ENCODE peak calls at places on chromosomes 16 and 17, in ten cellular contexts. C is effector memory CD4-positive, alpha-beta T cell; H is tibial artery; B is body of pancreas; L is bronchial epithelial cell; J is mammary epithelial cell; X is neuronal stem cell; W is stomach; F is GM06990; I is tibial nerve. U is an unnamed sample. For H3K27me3, the result is how much of the 10 kb centered on the place peaks cover.

GRCh38 chr17:37100231-37100630 is 151.5 kb downstream of the AATF start:
- DNase-seq in C (no peak), H (no peak), B (no peak), L (no peak), J (no peak), X (no peak), W (no peak), F (no peak), I (no peak), U (no peak)

GRCh38 chr17:77644981-77645380 is 313.5 kb upstream of the TNRC6C start:
- DNase-seq in C (peak), H (no peak), B (no peak), L (no peak), J (no peak), X (no peak), W (no peak), F (no peak), I (no peak), U (no peak)

GRCh38 chr16:25063865-25064264 is 47.7 kb upstream of the LCMT1 start:
- DNase-seq in C (no peak), H (no peak), B (no peak), L (no peak), J (no peak), X (no peak), W (no peak), F (no peak), I (no peak), U (peak)

GRCh38 chr16:30368122-30368791 is 2.0 kb downstream of the TBC1D10B start:
- DNase-seq in C (no peak), H (peak), B (no peak), L (peak), J (peak), X (no peak), W (no peak), F (no peak), I (no peak), U (peak)

GRCh38 chr17:71511266-71511995 is 609.4 kb upstream of the SOX9 start:
- DNase-seq in C (no peak), H (no peak), B (no peak), L (no peak), J (no peak), X (no peak), W (no peak), F (no peak), I (no peak), U (no peak)

GRCh38 chr16:53456625-53457024 is 22.4 kb downstream of the RBL2 start:
- DNase-seq in C (peak), H (no peak), B (no peak), L (no peak), J (no peak), X (no peak), W (no peak), F (no peak), I (no peak), U (no peak)

GRCh38 chr16:85027349-85027967 is at the start of gene KIAA0513:
- DNase-seq in C (peak), H (peak), B (peak), L (peak), J (peak), X (peak), W (peak), F (peak), I (peak), U (peak)

GRCh38 chr16:23867566-23867965 is 31.8 kb downstream of the PRKCB start:
- DNase-seq in C (no peak), H (no peak), B (no peak), L (no peak), J (no peak), X (no peak), W (no peak), F (no peak), I (no peak), U (no peak)

GRCh38 chr17:70119961-70120360 is 44.9 kb downstream of the KCNJ16 start:
- DNase-seq in C (no peak), H (no peak), B (no peak), L (peak), J (no peak), X (no peak), W (no peak), F (no peak), I (no peak), U (no peak)

GRCh38 chr17:20092973-20093626 is 83.9 kb downstream of the SPECC1 start:
- DNase-seq in C (no peak), H (no peak), B (no peak), L (no peak), J (no peak), X (no peak), W (no peak), F (no peak), I (no peak), U (no peak)

GRCh38 chr17:82649501-82650261 is 1.4 kb upstream of the WDR45B start:
- DNase-seq in C (no peak), H (no peak), B (no peak), L (no peak), J (no peak), X (no peak), W (no peak), F (no peak), I (no peak), U (no peak)

GRCh38 chr17:10271004-10271620 is 72.7 kb upstream of the GAS7 start:
- DNase-seq in C (no peak), H (no peak), B (no peak), L (no peak), J (no peak), X (no peak), W (no peak), F (no peak), I (no peak), U (no peak)

GRCh38 chr17:38617074-38617860 is 11.5 kb upstream of the SRCIN1 start:
- DNase-seq in C (no peak), H (no peak), B (no peak), L (no peak), J (no peak), X (no peak), W (no peak), F (no peak), I (no peak), U (no peak)

GRCh38 chr17:56217921-56218320 is 64.6 kb downstream of the ANKFN1 start:
- DNase-seq in C (no peak), H (no peak), B (no peak), L (no peak), J (peak), X (no peak), W (no peak), F (no peak), I (no peak), U (no peak)

GRCh38 chr17:17738901-17739300 is 57.6 kb downstream of the RAI1 start:
- DNase-seq in C (no peak), H (no peak), B (peak), L (peak), J (peak), X (no peak), W (no peak), F (no peak), I (no peak), U (no peak)

GRCh38 chr17:78375401-78376079 is 2.9 kb upstream of the PGS1 start:
- DNase-seq in C (no peak), H (peak), B (no peak), L (peak), J (peak), X (no peak), W (no peak), F (no peak), I (no peak), U (peak)

GRCh38 chr17:71176928-71177443 is 943.8 kb upstream of the SOX9 start:
- DNase-seq in C (no peak), H (no peak), B (no peak), L (no peak), J (no peak), X (no peak), W (no peak), F (no peak), I (no peak), U (no peak)

GRCh38 chr17:39158623-39159022 is 7.2 kb upstream of the PLXDC1 start:
- DNase-seq in C (no peak), H (no peak), B (no peak), L (no peak), J (no peak), X (no peak), W (no peak), F (no peak), I (no peak), U (no peak)

GRCh38 chr16:52671560-52671959 is 124.6 kb upstream of the TOX3 start:
- DNase-seq in C (no peak), H (no peak), B (no peak), L (no peak), J (no peak), X (no peak), W (no peak), F (no peak), I (no peak), U (no peak)

GRCh38 chr17:43915561-43915960 is 8.2 kb upstream of the MPP2 start:
- DNase-seq in C (no peak), H (no peak), B (no peak), L (no peak), J (no peak), X (no peak), W (no peak), F (no peak), I (no peak), U (no peak)

GRCh38 chr16:51359141-51359960 is 208.3 kb upstream of the SALL1 start:
- DNase-seq in C (no peak), H (no peak), B (peak), L (no peak), J (no peak), X (peak), W (no peak), F (no peak), I (peak), U (no peak)

GRCh38 chr17:82299452-82299851 is 18.0 kb downstream of the CD7 start:
- DNase-seq in C (no peak), H (no peak), B (no peak), L (no peak), J (no peak), X (no peak), W (no peak), F (no peak), I (no peak), U (no peak)

GRCh38 chr16:56137269-56137668 is 54.0 kb upstream of the GNAO1 start:
- DNase-seq in C (no peak), H (no peak), B (no peak), L (no peak), J (no peak), X (no peak), W (no peak), F (no peak), I (no peak), U (no peak)

GRCh38 chr17:73760186-73760758 is 116.0 kb upstream of the SDK2 start:
- DNase-seq in C (no peak), H (no peak), B (peak), L (no peak), J (no peak), X (no peak), W (no peak), F (no peak), I (no peak), U (no peak)

GRCh38 chr17:42288985-42289862 is 926 bp downstream of the STAT5A start:
- DNase-seq in C (peak), H (no peak), B (peak), L (no peak), J (no peak), X (no peak), W (peak), F (peak), I (no peak), U (no peak)

GRCh38 chr17:35744830-35745229 is 8.2 kb downstream of the GAS2L2 start:
- DNase-seq in C (no peak), H (no peak), B (no peak), L (no peak), J (no peak), X (no peak), W (no peak), F (no peak), I (no peak), U (no peak)

GRCh38 chr17:8151641-8152111 is 528 bp downstream of the PER1 start:
- DNase-seq in C (no peak), H (peak), B (peak), L (peak), J (peak), X (no peak), W (peak), F (peak), I (peak), U (peak)

GRCh38 chr17:20171741-20172377 is 162.7 kb downstream of the SPECC1 start:
- DNase-seq in C (no peak), H (no peak), B (no peak), L (no peak), J (no peak), X (no peak), W (peak), F (no peak), I (no peak), U (no peak)

GRCh38 chr16:89828870-89829629 is 775 bp downstream of the SPIRE2 start:
- DNase-seq in C (no peak), H (no peak), B (no peak), L (no peak), J (no peak), X (no peak), W (no peak), F (no peak), I (no peak), U (no peak)

GRCh38 chr16:83720213-83720612 is 87.6 kb upstream of the HSBP1 start:
- DNase-seq in C (no peak), H (no peak), B (no peak), L (no peak), J (no peak), X (no peak), W (no peak), F (no peak), I (no peak), U (no peak)
- H3K27me3 ChIP-seq in C (under half), H (under half), B (under half), L (under half), J (under half), X (under half), W (under half), F (under half), I (under half), U (under half)

DNA sequence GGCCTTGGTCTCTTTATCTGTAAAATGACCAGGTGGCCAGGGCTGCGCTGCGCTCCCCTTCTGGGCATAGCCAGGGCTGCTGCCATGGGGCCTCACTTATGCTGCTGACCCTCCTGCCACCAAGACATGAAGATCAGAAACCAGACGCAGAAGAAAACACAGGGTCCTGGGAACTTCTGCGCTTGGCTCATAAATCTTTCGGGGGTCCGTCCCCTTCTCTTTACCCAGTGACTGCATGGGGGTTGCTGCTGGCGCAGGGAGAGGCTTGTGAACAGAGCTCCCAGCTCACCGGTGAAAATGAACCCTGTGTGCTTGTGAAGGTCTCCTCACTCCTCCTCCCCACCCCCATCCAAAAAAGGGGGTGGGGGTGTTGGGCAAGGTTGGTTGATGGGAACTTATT is 5.7 kb upstream of the FOXL1 start:
- DNase-seq in C (no peak), H (no peak), B (no peak), L (no peak), J (no peak), X (no peak), W (no peak), F (no peak), I (no peak), U (no peak)
- H3K27me3 ChIP-seq in C (under half), H (under half), B (under half), L (under half), J (under half), X (half or more), W (half or more), F (under half), I (half or more), U (under half)

GRCh38 chr17:79785017-79785899 is 7.3 kb downstream of the CBX2 start:
- DNase-seq in C (no peak), H (no peak), B (no peak), L (no peak), J (no peak), X (no peak), W (no peak), F (no peak), I (no peak), U (no peak)
- H3K27me3 ChIP-seq in C (under half), H (half or more), B (under half), L (under half), J (under half), X (under half), W (under half), F (under half), I (half or more), U (under half)

DNA sequence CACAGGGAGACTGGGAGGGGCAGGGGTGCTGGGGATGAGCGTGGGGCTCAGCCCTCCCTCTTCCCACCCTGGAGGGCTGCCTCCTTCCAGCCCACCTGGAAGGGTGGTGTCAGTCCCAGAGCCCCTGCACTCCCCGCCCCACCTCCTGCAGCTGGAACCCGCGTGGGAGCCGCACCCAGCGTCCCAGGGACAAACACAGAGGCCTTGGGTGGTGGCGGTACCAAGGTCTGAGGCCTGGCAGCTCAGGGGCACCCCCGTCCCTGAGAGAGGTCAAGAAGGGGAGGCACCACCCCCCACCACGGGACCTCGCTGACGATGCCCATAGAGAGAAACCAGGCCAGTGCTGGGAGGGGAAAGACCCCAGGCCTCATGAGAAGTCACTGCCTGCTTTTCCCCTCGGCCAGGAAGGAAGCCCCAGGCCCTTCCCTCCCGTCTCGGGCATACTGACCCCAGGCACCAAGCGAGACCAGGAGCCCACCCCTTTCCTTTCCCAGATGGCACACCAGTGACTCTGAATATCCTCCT is 4.1 kb downstream of the HS3ST6 start:
- DNase-seq in C (no peak), H (no peak), B (no peak), L (no peak), J (no peak), X (no peak), W (no peak), F (no peak), I (no peak), U (no peak)
- H3K27me3 ChIP-seq in C (under half), H (half or more), B (under half), L (under half), J (under half), X (under half), W (under half), F (under half), I (half or more), U (half or more)

GRCh38 chr16:10552998-10553491 is 27.4 kb downstream of the EMP2 start:
- DNase-seq in C (no peak), H (peak), B (no peak), L (no peak), J (no peak), X (no peak), W (peak), F (peak), I (peak), U (no peak)

GRCh38 chr16:10554569-10554968 is 25.8 kb downstream of the EMP2 start:
- DNase-seq in C (no peak), H (no peak), B (no peak), L (no peak), J (no peak), X (no peak), W (no peak), F (no peak), I (no peak), U (no peak)

GRCh38 chr16:10548404-10548803 is 32.0 kb downstream of the EMP2 start:
- DNase-seq in C (no peak), H (no peak), B (no peak), L (no peak), J (no peak), X (no peak), W (no peak), F (no peak), I (no peak), U (no peak)

GRCh38 chr16:10551881-10552280 is 28.5 kb downstream of the EMP2 start:
- DNase-seq in C (no peak), H (no peak), B (no peak), L (no peak), J (no peak), X (no peak), W (no peak), F (no peak), I (no peak), U (no peak)

GRCh38 chr16:10552281-10552680 is 28.1 kb downstream of the EMP2 start:
- DNase-seq in C (no peak), H (no peak), B (no peak), L (no peak), J (no peak), X (no peak), W (no peak), F (no peak), I (no peak), U (no peak)
- H3K27me3 ChIP-seq in C (under half), H (under half), B (under half), L (under half), J (under half), X (under half), W (under half), F (under half), I (under half), U (under half)

GRCh38 chr16:48904333-48904732 is 294.4 kb upstream of the N4BP1 start:
- DNase-seq in C (no peak), H (no peak), B (no peak), L (no peak), J (no peak), X (no peak), W (no peak), F (no peak), I (no peak), U (no peak)
- H3K27me3 ChIP-seq in C (under half), H (under half), B (under half), L (under half), J (under half), X (under half), W (under half), F (under half), I (under half), U (under half)

GRCh38 chr17:4740584-4740983 is 856 bp upstream of the CXCL16 start:
- DNase-seq in C (no peak), H (no peak), B (no peak), L (no peak), J (no peak), X (no peak), W (no peak), F (no peak), I (no peak), U (no peak)
- H3K27me3 ChIP-seq in C (under half), H (under half), B (under half), L (under half), J (under half), X (half or more), W (under half), F (under half), I (under half), U (under half)

GRCh38 chr16:4729876-4730275 is 4.2 kb downstream of the ANKS3 start:
- DNase-seq in C (no peak), H (no peak), B (no peak), L (no peak), J (no peak), X (no peak), W (no peak), F (no peak), I (no peak), U (no peak)
- H3K27me3 ChIP-seq in C (under half), H (under half), B (under half), L (under half), J (under half), X (under half), W (under half), F (under half), I (under half), U (under half)

DNA sequence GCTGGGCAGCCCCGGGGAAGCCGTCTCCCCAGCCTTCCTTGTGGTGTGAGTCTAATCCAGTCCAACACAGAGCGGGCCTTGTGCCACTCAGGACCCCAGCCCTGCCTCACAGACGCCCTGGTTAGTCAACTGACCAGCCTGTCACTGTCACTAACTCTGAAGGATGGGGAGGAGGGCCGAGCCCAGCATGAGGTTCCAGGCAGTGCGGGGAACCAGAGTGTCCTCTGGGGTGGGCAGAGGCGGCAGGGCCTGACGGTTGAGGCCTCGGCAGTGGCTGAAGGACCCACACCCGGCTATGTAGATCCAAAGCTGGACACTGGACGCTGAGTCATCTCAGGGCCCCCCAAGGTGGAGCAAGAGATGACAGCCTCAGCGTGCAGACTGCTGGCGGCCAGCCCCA is 8.6 kb downstream of the RPUSD1 start:
- DNase-seq in C (no peak), H (no peak), B (no peak), L (no peak), J (no peak), X (no peak), W (no peak), F (no peak), I (no peak), U (no peak)
- H3K27me3 ChIP-seq in C (under half), H (half or more), B (under half), L (under half), J (under half), X (under half), W (under half), F (under half), I (half or more), U (under half)